ENCODE peak calls at places on chromosomes 13 and 19, in eight cellular contexts. R is fibroblast of mammary gland, J is cardiac muscle cell, N is fibroblast of lung, E is GM23248, A is adrenal gland, G is breast epithelium, K is mammary epithelial cell. U is an unnamed sample.

GRCh38 chr13:76715621-76716020 is 170.6 kb downstream of the KCTD12 start:
- DNase-seq in R (peak), J (no peak), N (no peak), E (peak), A (no peak), G (no peak), K (no peak), U (no peak)

GRCh38 chr19:20422616-20423205 is 142.9 kb downstream of the ZNF737 start:
- DNase-seq in R (peak), J (peak), N (no peak), E (peak), A (no peak), G (no peak), K (no peak), U (no peak)

GRCh38 chr19:2394054-2394668 is 33.2 kb downstream of the TIMM13 start:
- DNase-seq in R (no peak), J (no peak), N (no peak), E (no peak), A (no peak), G (no peak), K (no peak), U (no peak)

GRCh38 chr19:47542030-47542475 is 27.2 kb upstream of the NAPA start:
- DNase-seq in R (peak), J (peak), N (peak), E (peak), A (no peak), G (no peak), K (no peak), U (no peak)

GRCh38 chr19:30682576-30683536 is 310.7 kb downstream of the ZNF536 start:
- DNase-seq in R (peak), J (peak), N (peak), E (peak), A (peak), G (peak), K (peak), U (peak)

GRCh38 chr19:38975861-38976271 is 324 bp upstream of the FBXO17 start:
- DNase-seq in R (peak), J (peak), N (peak), E (peak), A (no peak), G (no peak), K (no peak), U (no peak)

GRCh38 chr19:31301306-31301980 is 47.8 kb downstream of the TSHZ3 start:
- DNase-seq in R (no peak), J (no peak), N (no peak), E (no peak), A (no peak), G (no peak), K (no peak), U (no peak)

GRCh38 chr13:114045113-114045735 is 71.3 kb upstream of the C13orf46 start:
- DNase-seq in R (no peak), J (no peak), N (no peak), E (no peak), A (no peak), G (no peak), K (no peak), U (no peak)

GRCh38 chr19:58559275-58560006 is 1.0 kb upstream of the UBE2M start:
- DNase-seq in R (peak), J (peak), N (peak), E (peak), A (peak), G (peak), K (peak), U (peak)

GRCh38 chr13:114112231-114112825 is 20.1 kb downstream of the RASA3 start:
- DNase-seq in R (no peak), J (no peak), N (no peak), E (no peak), A (no peak), G (peak), K (no peak), U (no peak)

GRCh38 chr13:107170270-107170931 is 602.5 kb upstream of the ARGLU1 start:
- DNase-seq in R (no peak), J (no peak), N (no peak), E (no peak), A (no peak), G (no peak), K (no peak), U (no peak)

GRCh38 chr19:3849092-3849491 is 19.7 kb downstream of the ZFR2 start:
- DNase-seq in R (peak), J (no peak), N (no peak), E (peak), A (no peak), G (no peak), K (peak), U (peak)

GRCh38 chr13:85828094-85828684 is 29.0 kb upstream of the SLITRK6 start:
- DNase-seq in R (peak), J (peak), N (peak), E (peak), A (no peak), G (no peak), K (no peak), U (peak)

GRCh38 chr13:71625694-71626093 is 241.3 kb downstream of the DACH1 start:
- DNase-seq in R (no peak), J (peak), N (peak), E (no peak), A (no peak), G (no peak), K (no peak), U (peak)

GRCh38 chr19:49475995-49476880 is 2.2 kb downstream of the FLT3LG start:
- DNase-seq in R (no peak), J (peak), N (no peak), E (peak), A (no peak), G (no peak), K (no peak), U (no peak)

GRCh38 chr13:24263652-24264051 is 45.7 kb upstream of the C1QTNF9 start:
- DNase-seq in R (no peak), J (peak), N (peak), E (peak), A (peak), G (no peak), K (no peak), U (no peak)

GRCh38 chr19:2337329-2337707 is 8.8 kb downstream of the SPPL2B start:
- DNase-seq in R (peak), J (peak), N (peak), E (peak), A (no peak), G (no peak), K (no peak), U (no peak)

GRCh38 chr19:48006762-48007161 is 12.3 kb downstream of the ELSPBP1 start:
- DNase-seq in R (no peak), J (no peak), N (no peak), E (peak), A (no peak), G (no peak), K (no peak), U (no peak)

GRCh38 chr19:43934055-43934984 is 762 bp downstream of the ZNF45 start:
- DNase-seq in R (peak), J (peak), N (peak), E (peak), A (no peak), G (no peak), K (peak), U (peak)

DNA sequence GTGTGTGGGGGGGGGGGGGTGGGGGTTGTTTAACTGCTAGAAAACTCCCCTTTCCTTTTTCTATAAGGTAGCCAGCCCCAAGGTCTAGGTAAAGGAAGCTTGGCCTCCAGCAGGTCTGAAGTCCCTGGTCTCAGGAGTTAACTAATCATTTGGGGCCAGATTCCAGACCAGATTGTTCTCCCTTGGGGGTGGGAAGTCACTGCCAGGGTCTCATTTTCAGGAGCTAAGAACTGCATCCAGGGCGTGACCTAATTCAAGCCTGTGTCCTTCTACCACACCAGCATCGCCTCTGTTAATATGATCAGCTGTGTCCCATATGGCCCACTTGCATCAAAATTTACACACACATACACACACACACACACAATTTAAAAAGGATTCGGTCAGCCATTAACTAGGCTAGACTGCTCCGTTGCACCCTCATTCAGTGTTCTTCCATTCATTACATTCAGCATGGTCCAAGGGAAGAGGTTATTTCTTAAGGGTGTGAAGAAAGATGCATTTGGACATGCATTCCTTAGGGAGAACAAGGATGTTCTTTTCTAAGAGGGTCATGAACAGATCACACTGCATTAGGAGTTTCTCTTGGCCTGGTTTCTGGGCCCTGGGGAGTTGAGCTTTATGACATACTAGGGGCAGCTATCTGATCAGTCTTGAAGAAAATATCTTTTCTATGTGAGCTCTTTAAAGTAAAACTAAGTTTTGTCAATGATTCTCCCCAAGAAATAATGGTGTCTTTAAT is 91.0 kb downstream of the FGF14 start:
- DNase-seq in R (peak), J (no peak), N (no peak), E (no peak), A (no peak), G (no peak), K (no peak), U (no peak)
- H3K4me3 ChIP-seq in R (no peak), J (no peak), N (no peak), E (no peak), A (no peak), G (no peak), K (no peak), U (no peak)

GRCh38 chr13:32170841-32171240 is 139.3 kb downstream of the FRY start:
- DNase-seq in R (no peak), J (peak), N (no peak), E (no peak), A (no peak), G (no peak), K (no peak), U (no peak)
- H3K4me3 ChIP-seq in R (no peak), J (no peak), N (no peak), E (no peak), A (no peak), G (no peak), K (no peak), U (no peak)

GRCh38 chr13:50527612-50528509 is 315.6 kb downstream of the DLEU7 start:
- DNase-seq in R (no peak), J (no peak), N (no peak), E (peak), A (no peak), G (no peak), K (peak), U (peak)
- H3K4me3 ChIP-seq in R (no peak), J (no peak), N (no peak), E (no peak), A (no peak), G (no peak), K (no peak), U (no peak)

DNA sequence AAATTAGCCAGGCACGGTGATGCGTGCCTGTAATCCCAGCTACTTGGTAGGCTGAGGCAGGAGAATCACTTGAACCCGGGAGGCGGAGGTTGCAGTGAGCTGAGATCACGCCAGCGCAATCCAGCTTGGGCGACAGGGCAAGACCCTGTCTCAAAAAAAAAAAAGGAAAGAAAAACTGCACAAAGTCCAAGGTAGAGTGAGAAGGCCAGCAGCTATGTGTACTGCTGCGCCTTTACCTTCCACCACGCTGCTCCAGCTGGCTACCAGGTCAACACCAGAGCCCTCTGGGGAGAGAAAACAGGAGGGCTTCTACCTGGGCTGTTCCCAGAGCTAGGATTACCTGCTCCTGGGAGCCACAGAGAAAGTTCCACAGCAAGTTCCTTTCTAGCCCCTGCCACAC is 3.2 kb downstream of the ELL start:
- DNase-seq in R (no peak), J (no peak), N (no peak), E (no peak), A (no peak), G (no peak), K (no peak), U (no peak)
- H3K4me3 ChIP-seq in R (no peak), J (no peak), N (no peak), E (no peak), A (no peak), G (no peak), K (no peak), U (no peak)

GRCh38 chr13:93244918-93245280 is 18.3 kb downstream of the GPC6 start:
- DNase-seq in R (peak), J (peak), N (peak), E (peak), A (no peak), G (no peak), K (peak), U (peak)
- H3K4me3 ChIP-seq in R (no peak), J (no peak), N (peak), E (peak), A (peak), G (peak), K (no peak), U (no peak)

GRCh38 chr13:112980441-112980840 is 11.4 kb downstream of the MCF2L start:
- DNase-seq in R (no peak), J (no peak), N (no peak), E (no peak), A (no peak), G (no peak), K (no peak), U (no peak)

GRCh38 chr13:112981361-112981905 is 12.4 kb downstream of the MCF2L start:
- DNase-seq in R (no peak), J (no peak), N (no peak), E (no peak), A (no peak), G (no peak), K (no peak), U (no peak)

GRCh38 chr13:112978561-112979405 is 9.8 kb downstream of the MCF2L start:
- DNase-seq in R (no peak), J (no peak), N (no peak), E (no peak), A (peak), G (no peak), K (no peak), U (no peak)

GRCh38 chr13:112977525-112977924 is 8.5 kb downstream of the MCF2L start:
- DNase-seq in R (no peak), J (no peak), N (no peak), E (no peak), A (no peak), G (no peak), K (no peak), U (no peak)

DNA sequence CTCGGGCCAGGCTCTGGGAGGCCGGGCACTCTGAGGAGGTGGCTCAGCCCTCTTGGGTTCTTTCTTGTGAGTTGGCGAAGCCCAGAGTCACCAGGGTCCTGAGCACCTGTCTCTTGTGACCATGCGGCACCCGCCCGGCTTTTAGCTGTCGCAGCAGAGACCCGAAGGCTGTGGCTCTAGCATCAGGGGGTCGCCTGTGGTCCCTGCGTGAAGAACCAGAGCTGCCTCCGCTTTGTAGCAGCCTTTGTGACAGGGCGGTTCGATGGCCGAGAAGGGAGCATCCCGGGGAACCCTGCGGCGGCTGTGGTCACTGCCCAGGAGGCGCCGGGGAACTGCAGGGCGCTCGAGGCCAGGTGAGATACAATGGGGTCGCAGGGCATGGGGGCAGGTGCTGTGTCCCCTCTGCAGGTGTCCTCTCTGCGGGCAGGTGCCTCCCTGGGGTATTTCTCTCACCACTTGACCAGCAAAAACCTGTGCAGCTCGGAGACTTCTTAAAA is 10.4 kb downstream of the MCF2L start:
- DNase-seq in R (no peak), J (no peak), N (no peak), E (no peak), A (no peak), G (no peak), K (no peak), U (no peak)
- H3K4me3 ChIP-seq in R (no peak), J (no peak), N (no peak), E (no peak), A (peak), G (peak), K (no peak), U (no peak)

GRCh38 chr13:48571121-48571901 is 38.4 kb upstream of the RCBTB2 start:
- DNase-seq in R (peak), J (peak), N (peak), E (peak), A (no peak), G (no peak), K (peak), U (peak)
- H3K4me3 ChIP-seq in R (no peak), J (no peak), N (peak), E (peak), A (peak), G (peak), K (no peak), U (no peak)

GRCh38 chr19:50722248-50723013 is 733 bp upstream of the CLEC11A start:
- DNase-seq in R (peak), J (no peak), N (no peak), E (peak), A (no peak), G (no peak), K (no peak), U (no peak)

GRCh38 chr19:50725218-50725931 is 2.2 kb downstream of the CLEC11A start:
- DNase-seq in R (no peak), J (no peak), N (no peak), E (no peak), A (no peak), G (no peak), K (no peak), U (no peak)

GRCh38 chr19:50724522-50725217 is 1.5 kb downstream of the CLEC11A start:
- DNase-seq in R (peak), J (peak), N (peak), E (peak), A (peak), G (peak), K (peak), U (peak)

GRCh38 chr19:50723069-50723468 is at the start of gene CLEC11A:
- DNase-seq in R (peak), J (peak), N (no peak), E (peak), A (no peak), G (no peak), K (no peak), U (no peak)

DNA sequence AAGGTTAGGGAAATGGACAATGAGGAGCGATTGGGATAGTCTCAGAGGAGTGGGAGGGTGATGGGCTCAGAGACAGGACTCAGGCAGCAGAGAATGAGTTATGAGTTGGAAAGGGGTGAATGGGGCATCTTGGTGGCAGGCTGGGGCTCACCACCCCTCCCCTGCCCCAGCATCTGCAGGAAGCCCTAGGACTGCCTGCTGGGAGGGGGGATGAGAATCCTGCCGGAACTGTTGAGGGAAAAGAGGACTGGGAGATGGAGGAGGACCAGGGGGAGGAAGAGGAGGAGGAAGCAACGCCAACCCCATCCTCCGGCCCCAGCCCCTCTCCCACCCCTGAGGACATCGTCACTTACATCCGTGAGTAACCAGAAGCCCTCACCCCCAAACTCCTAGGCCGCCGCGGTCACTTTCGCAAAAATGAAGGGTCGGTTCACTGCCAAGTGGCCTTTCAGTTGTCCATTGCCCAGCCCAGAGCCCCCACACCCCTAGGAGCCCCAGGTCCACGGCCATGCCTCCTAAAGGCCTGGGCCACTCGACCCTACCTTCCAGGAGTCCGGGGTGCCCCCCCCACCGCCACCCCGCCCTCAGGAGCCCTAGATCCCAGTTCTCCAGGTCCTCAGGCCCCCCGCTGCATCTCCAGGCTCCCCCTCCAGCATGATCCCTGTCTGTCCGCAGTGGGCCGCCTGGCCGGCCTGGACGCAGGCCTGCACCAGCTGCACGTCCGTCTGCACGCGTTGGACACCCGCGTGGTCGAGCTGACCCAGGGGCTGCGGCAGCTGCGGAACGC is 764 bp downstream of the CLEC11A start:
- DNase-seq in R (no peak), J (no peak), N (no peak), E (peak), A (no peak), G (no peak), K (no peak), U (no peak)
- H3K4me3 ChIP-seq in R (peak), J (peak), N (peak), E (peak), A (peak), G (peak), K (peak), U (peak)

DNA sequence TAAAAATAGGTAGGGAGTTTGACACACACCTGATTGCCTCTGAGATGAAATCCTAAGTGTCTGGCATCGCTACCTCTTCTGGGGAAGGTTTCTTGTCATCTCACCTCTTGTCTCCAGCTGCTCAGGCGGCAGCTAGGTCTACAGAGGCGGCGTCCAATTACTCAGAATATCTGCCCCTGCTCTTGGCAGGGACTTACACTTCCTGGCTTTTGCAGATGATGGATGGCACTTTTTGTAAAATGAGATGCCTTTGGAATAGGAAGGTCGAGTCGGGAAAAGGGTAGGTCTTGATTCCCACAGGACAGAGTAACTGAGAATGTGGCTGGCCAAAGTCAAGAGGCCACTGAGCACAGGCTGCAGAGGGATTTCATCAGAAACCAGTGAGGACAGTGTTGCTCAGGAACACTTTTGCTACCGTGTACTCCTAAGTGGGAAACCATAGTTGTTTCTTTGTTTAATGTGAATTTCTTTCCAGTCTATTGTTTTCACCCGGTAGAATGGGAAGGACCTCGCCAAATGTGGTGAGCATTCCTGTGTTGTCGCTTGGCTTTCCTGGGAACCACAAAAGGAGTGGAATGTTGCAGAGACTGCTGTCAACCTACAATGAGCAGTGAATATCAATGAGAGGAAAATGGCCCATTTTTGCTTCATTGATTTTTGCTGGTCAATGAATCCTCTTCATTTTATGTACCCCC is 383.7 kb downstream of the HS6ST3 start:
- DNase-seq in R (no peak), J (no peak), N (peak), E (no peak), A (no peak), G (no peak), K (no peak), U (no peak)
- H3K4me3 ChIP-seq in R (no peak), J (no peak), N (no peak), E (no peak), A (no peak), G (no peak), K (no peak), U (no peak)

GRCh38 chr19:41548954-41549688 is 26.8 kb upstream of the CEACAM21 start:
- DNase-seq in R (no peak), J (peak), N (no peak), E (no peak), A (no peak), G (no peak), K (no peak), U (no peak)
- H3K4me3 ChIP-seq in R (no peak), J (no peak), N (no peak), E (no peak), A (peak), G (peak), K (no peak), U (no peak)

U was measured in bronchial epithelial cell.